ENCODE peak calls at places on chromosomes 16 and 17, in six cellular contexts. J, W, E, D, A and F are unnamed samples.

GRCh38 chr17:42512733-42513251 is 23.2 kb upstream of the NAGLU start:
- DNase-seq in D (no peak), J (no peak), A (no peak), W (peak), E (peak), F (no peak)

GRCh38 chr17:41492771-41493170 is 3.1 kb upstream of the KRT36 start:
- DNase-seq in D (no peak), A (peak), E (peak), W (no peak), J (no peak), F (no peak)

GRCh38 chr17:80566054-80566400 is 21.4 kb downstream of the RPTOR start:
- DNase-seq in J (no peak), W (no peak), A (no peak), D (no peak), E (no peak), F (peak)

GRCh38 chr16:50093607-50094570 is 28.1 kb downstream of the HEATR3 start:
- DNase-seq in A (peak), E (peak), W (no peak), J (peak), D (no peak), F (no peak)

GRCh38 chr17:42179335-42179734 is 1.6 kb downstream of the KCNH4 start:
- DNase-seq in D (no peak), A (no peak), E (no peak), W (no peak), J (no peak), F (no peak)

GRCh38 chr16:74899786-74900185 is 85.1 kb downstream of the WDR59 start:
- DNase-seq in A (no peak), E (no peak), D (no peak), W (no peak), J (no peak), F (no peak)

GRCh38 chr16:2835638-2836493 is 5.8 kb downstream of the ZG16B start:
- DNase-seq in D (peak), W (no peak), J (peak), E (peak), A (peak), F (no peak)

GRCh38 chr17:35969558-35970442 is 11.5 kb downstream of the CCL16 start:
- DNase-seq in E (peak), A (peak), J (peak), W (no peak), D (peak), F (no peak)

GRCh38 chr17:44221072-44221861 is 1.8 kb upstream of the UBTF start:
- DNase-seq in W (peak), A (peak), J (peak), D (no peak), E (peak), F (no peak)

GRCh38 chr16:21300309-21301167 is 22.4 kb upstream of the CRYM start:
- DNase-seq in J (peak), W (peak), D (peak), A (peak), E (peak), F (no peak)

GRCh38 chr16:56093055-56093454 is 98.2 kb upstream of the GNAO1 start:
- DNase-seq in D (no peak), J (no peak), W (no peak), E (no peak), A (no peak), F (no peak)

GRCh38 chr16:87583453-87584131 is 18.7 kb upstream of the JPH3 start:
- DNase-seq in D (no peak), A (peak), E (peak), J (no peak), W (no peak), F (no peak)

GRCh38 chr17:17063546-17064122 is 21.4 kb downstream of the MPRIP start:
- DNase-seq in D (no peak), E (no peak), W (peak), J (peak), A (no peak), F (no peak)

GRCh38 chr16:27441276-27441675 is 39.3 kb downstream of the IL21R start:
- DNase-seq in J (peak), W (peak), D (no peak), E (no peak), A (no peak), F (peak)

GRCh38 chr16:56389554-56389953 is 35.8 kb downstream of the AMFR start:
- DNase-seq in E (peak), A (peak), D (peak), W (no peak), J (no peak), F (no peak)

GRCh38 chr17:56316604-56317003 is 163.3 kb downstream of the ANKFN1 start:
- DNase-seq in J (no peak), E (no peak), W (no peak), A (no peak), D (no peak), F (no peak)

GRCh38 chr17:56884483-56885144 is 29.2 kb downstream of the TRIM25 start:
- DNase-seq in J (no peak), D (no peak), A (no peak), E (no peak), W (no peak), F (no peak)

GRCh38 chr16:84577034-84577803 is 40.7 kb downstream of the COTL1 start:
- DNase-seq in A (no peak), W (no peak), J (no peak), D (no peak), E (no peak), F (no peak)

GRCh38 chr16:64153718-64154117 is 968.1 kb downstream of the CDH11 start:
- DNase-seq in J (no peak), A (peak), W (no peak), E (peak), D (no peak), F (no peak)

GRCh38 chr17:17170346-17170976 is 35.7 kb downstream of the PLD6 start:
- DNase-seq in A (no peak), J (no peak), W (no peak), D (peak), E (no peak), F (no peak)

DNA sequence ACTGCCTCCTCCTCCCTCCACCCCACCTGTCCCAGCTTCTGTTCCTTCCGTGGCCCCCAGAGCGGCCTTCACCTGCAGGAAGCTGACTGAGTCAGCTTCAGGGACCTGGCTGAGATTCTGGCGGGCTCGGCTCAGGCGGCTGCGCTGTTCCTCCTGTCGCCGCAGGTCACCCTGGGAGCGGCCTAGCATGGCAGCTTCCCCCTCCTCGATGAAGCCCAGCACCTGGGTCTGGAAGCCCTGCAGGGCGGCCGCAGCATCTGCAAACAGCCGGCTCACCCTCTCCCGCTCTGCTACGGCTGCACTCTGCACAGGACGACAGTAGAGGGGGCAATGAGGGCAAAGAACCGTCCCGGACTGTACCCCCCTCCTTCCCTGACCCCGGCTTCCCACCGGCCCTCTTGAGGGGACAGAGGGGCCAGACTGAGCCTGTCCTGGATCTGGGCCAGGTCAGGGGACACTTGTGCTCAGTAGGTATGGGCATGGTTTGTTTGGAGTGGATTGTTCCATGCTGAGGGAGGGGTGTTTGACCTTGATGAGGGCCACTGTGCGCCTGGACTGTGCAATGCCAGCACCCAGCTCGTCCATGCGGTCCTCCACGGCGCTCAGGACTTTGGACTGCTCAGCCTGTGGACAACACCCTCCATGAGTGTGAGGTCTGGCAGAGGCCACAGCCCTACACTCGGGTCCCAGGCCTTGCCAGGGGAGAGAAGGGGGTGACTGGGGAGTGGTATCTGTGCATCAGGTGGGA is 2.0 kb downstream of the TRIM47 start:
- DNase-seq in E (no peak), A (no peak), D (no peak), W (no peak), J (peak), F (no peak)
- TF ChIP-seq CTCF in E (peak), A (no peak), D (peak), W (no peak), J (no peak), F (no peak)

DNA sequence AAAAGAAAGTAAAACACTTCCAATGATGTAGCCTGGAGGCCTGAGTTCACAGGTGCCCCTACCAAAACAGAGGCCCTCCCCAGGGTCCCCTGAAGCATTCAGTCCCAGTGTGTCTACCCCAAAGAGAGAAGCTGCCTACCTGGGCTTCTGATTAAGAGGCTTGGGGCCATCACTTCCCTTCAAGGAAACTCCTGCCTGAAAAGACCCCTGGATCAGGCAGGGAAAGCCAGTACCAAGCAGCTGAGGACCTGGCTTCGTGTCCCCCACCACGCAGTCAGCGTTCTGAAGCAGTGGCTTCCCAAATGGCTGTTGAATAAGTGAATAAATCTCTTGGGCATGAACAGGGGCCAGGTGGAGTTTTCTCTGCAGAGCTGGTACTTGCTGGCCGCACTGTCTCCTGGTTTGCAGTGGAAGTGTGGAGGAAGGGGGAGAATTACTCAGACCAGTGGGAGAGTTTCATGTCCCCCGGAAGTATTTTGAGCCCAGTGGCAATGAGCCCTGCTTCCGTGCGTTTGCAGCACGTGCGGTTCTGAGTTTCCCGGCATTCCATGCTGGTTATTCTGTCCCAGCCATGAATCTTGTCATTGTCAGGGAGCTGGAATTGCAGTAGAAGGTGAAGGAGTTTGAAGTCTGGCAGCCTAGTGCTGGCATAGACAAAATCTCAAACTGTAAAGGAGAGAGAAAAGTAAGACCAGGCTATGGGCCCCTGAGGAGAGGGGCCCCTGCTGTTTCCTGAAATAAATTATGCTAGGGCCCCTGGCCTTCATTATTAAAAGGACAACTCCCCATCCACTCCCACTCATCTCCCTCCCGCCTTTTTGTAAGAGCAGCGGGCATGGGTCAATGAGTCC is 27.0 kb downstream of the RMI2 start:
- DNase-seq in E (no peak), J (peak), A (peak), D (no peak), W (no peak), F (no peak)
- TF ChIP-seq CTCF in E (no peak), J (peak), A (no peak), D (no peak), W (no peak), F (no peak)

GRCh38 chr16:81436381-81436780 is 8.2 kb upstream of the CMIP start:
- DNase-seq in W (no peak), J (no peak), A (no peak), E (no peak), D (no peak), F (no peak)

GRCh38 chr16:81435567-81435966 is 9.0 kb upstream of the CMIP start:
- DNase-seq in A (no peak), E (no peak), D (no peak), J (no peak), W (no peak), F (no peak)

GRCh38 chr16:81440888-81441663 is 3.5 kb upstream of the CMIP start:
- DNase-seq in E (no peak), J (no peak), D (no peak), A (no peak), W (no peak), F (no peak)

GRCh38 chr16:81442220-81442908 is 2.2 kb upstream of the CMIP start:
- DNase-seq in W (no peak), J (no peak), E (no peak), D (no peak), A (no peak), F (no peak)

GRCh38 chr16:81437860-81438259 is 6.7 kb upstream of the CMIP start:
- DNase-seq in W (no peak), E (no peak), A (no peak), D (no peak), J (no peak), F (no peak)
- TF ChIP-seq CTCF in W (no peak), E (no peak), A (no peak), D (no peak), J (no peak), F (no peak)

DNA sequence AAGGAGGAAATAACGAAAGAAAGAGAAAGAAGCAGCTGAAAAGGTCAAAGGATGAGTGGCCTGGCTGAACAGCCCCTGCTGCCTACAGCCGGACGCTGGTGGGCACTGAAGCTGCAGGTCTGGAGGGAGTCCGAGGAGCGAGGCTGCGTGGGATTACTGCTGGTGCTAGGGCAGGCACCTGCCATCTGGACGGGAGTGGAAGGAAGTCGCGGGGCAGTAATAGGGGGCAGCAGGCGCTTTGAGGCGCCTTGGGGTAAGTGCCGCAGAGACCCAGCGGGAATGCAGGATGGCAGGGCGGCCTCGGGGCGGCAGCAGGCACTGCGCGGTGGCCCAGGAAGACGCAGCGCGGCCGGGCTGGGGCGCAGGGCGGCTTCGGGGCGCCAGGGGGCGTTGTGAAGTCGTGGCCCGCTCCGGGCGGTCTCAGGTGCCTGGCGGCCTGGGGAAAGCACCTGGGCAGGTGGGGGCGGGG is 305 bp upstream of the SCNN1G start:
- DNase-seq in A (peak), D (no peak), E (peak), W (no peak), J (peak), F (peak)
- TF ChIP-seq CTCF in A (peak), D (peak), E (peak), W (peak), J (peak), F (peak)

GRCh38 chr17:51166987-51167931 is 1.0 kb downstream of the NME2 start:
- DNase-seq in J (peak), A (no peak), D (no peak), E (peak), W (no peak), F (peak)
- TF ChIP-seq CTCF in J (peak), A (peak), D (peak), E (peak), W (no peak), F (peak)